ENCODE peak calls at places on chromosomes 12 and 14, in seven cellular contexts. P is foreskin keratinocyte, K is adrenal gland, O is hepatocyte, D is fibroblast of villous mesenchyme, U is fibroblast of pulmonary artery, A is AG04450. N is an unnamed sample.

GRCh38 chr12:115096673-115097349 is 412.8 kb upstream of the TBX3 start:
- DNase-seq in P (no peak), U (peak), A (peak), D (peak), O (peak), K (peak), N (peak)

GRCh38 chr12:126907900-126908764 is 1358.8 kb upstream of the TMEM132C start:
- DNase-seq in O (no peak), U (no peak), A (no peak), K (no peak), D (no peak), P (no peak), N (no peak)

GRCh38 chr12:50517456-50518048 is 12.8 kb downstream of the DIP2B start:
- DNase-seq in P (no peak), A (peak), D (peak), U (peak), O (no peak), K (no peak), N (peak)

GRCh38 chr12:1668833-1669543 is 21.9 kb upstream of the ADIPOR2 start:
- DNase-seq in D (peak), P (no peak), U (no peak), O (no peak), K (no peak), A (no peak), N (no peak)

GRCh38 chr12:98227162-98227561 is 288.2 kb upstream of the TMPO start:
- DNase-seq in P (peak), U (peak), O (no peak), D (peak), A (no peak), K (no peak), N (no peak)

GRCh38 chr12:82688035-82688501 is 1.4 kb downstream of the TMTC2 start:
- DNase-seq in U (peak), A (no peak), D (peak), P (peak), K (no peak), O (peak), N (peak)

GRCh38 chr14:37202265-37202664 is 4.5 kb downstream of the MIPOL1 start:
- DNase-seq in D (no peak), P (peak), K (no peak), U (peak), O (no peak), A (no peak), N (peak)

GRCh38 chr12:47547077-47547476 is 158.8 kb downstream of the RPAP3 start:
- DNase-seq in O (no peak), D (peak), A (peak), K (no peak), U (peak), P (peak), N (peak)

GRCh38 chr14:84826349-84826748 is 703.6 kb upstream of the FLRT2 start:
- DNase-seq in O (no peak), A (no peak), D (no peak), K (no peak), U (no peak), P (peak), N (no peak)

GRCh38 chr12:2384533-2385328 is 331.9 kb downstream of the CACNA1C start:
- DNase-seq in A (peak), O (peak), U (peak), D (peak), K (no peak), P (no peak), N (peak)

GRCh38 chr14:61456720-61457119 is 135.3 kb downstream of the PRKCH start:
- DNase-seq in O (peak), D (peak), K (peak), P (no peak), A (no peak), U (peak), N (peak)

GRCh38 chr12:49631336-49631907 is 8.1 kb downstream of the PRPF40B start:
- DNase-seq in D (no peak), O (no peak), K (no peak), P (no peak), A (no peak), U (no peak), N (no peak)

GRCh38 chr12:10242539-10242938 is 29.9 kb downstream of the GABARAPL1 start:
- DNase-seq in D (no peak), U (no peak), P (no peak), K (no peak), O (no peak), A (no peak), N (no peak)

GRCh38 chr12:2198088-2198501 is 145.3 kb downstream of the CACNA1C start:
- DNase-seq in K (no peak), A (no peak), D (peak), P (peak), U (peak), O (peak), N (peak)

GRCh38 chr12:132602578-132603239 is 7.7 kb downstream of the LRCOL1 start:
- DNase-seq in U (no peak), D (peak), K (no peak), A (no peak), O (no peak), P (no peak), N (no peak)

GRCh38 chr14:65462411-65462810 is 49.9 kb downstream of the FUT8 start:
- DNase-seq in D (no peak), O (no peak), U (peak), K (no peak), P (peak), A (peak), N (peak)

GRCh38 chr14:22721213-22721612 is 45.3 kb upstream of the OXA1L start:
- DNase-seq in P (peak), A (no peak), U (no peak), O (no peak), D (no peak), K (no peak), N (no peak)

GRCh38 chr12:108573310-108573709 is 10.9 kb downstream of the ISCU start:
- DNase-seq in D (peak), U (no peak), A (no peak), O (no peak), K (no peak), P (no peak), N (no peak)

GRCh38 chr12:90253142-90253541 is 544.5 kb upstream of the ATP2B1 start:
- DNase-seq in D (no peak), O (no peak), A (no peak), P (no peak), K (no peak), U (no peak), N (no peak)

GRCh38 chr12:90250766-90251165 is 542.1 kb upstream of the ATP2B1 start:
- DNase-seq in U (peak), K (no peak), A (no peak), D (no peak), O (no peak), P (no peak), N (no peak)

GRCh38 chr12:90250041-90250440 is 541.4 kb upstream of the ATP2B1 start:
- DNase-seq in D (no peak), U (no peak), P (peak), O (no peak), K (no peak), A (no peak), N (no peak)

GRCh38 chr12:90257927-90258624 is 549.4 kb upstream of the ATP2B1 start:
- DNase-seq in P (no peak), O (no peak), K (no peak), D (no peak), U (no peak), A (no peak), N (no peak)

DNA sequence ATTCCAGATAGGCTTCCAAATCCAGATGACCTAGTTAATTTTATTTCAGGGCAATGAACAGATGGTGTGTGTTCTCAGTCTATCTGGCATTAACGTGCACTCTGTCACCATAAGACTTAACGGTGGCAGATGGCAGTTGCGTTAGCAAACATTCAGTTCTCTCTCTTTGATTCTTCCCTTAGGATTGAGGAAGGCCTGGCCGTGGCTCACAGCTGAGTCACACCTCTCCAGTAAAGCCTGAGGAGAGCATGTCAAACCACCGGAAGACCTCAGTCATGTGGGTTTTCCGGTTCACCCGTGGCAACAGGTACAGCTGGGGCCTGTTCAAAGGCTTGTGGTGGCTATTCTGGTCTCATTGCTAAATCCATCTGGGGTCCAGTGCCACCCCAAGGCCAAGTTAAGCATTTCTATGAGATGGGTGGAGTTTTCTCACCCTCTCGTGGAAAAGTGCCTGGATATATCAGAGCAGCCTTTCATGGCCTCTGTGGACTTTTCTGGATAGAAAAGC is 545.1 kb upstream of the ATP2B1 start:
- DNase-seq in A (peak), K (peak), U (peak), P (peak), D (peak), O (peak), N (peak)
- TF ChIP-seq CTCF in A (peak), K (no peak), U (peak), P (peak), D (peak), O (peak), N (peak)

GRCh38 chr14:77849711-77850110 is 49.8 kb downstream of the ADCK1 start:
- DNase-seq in K (no peak), A (no peak), O (no peak), D (no peak), U (no peak), P (peak), N (no peak)
- TF ChIP-seq CTCF in K (no peak), A (no peak), O (no peak), D (no peak), U (no peak), P (no peak), N (no peak)

GRCh38 chr14:54691525-54692260 is 124.8 kb downstream of the SAMD4A start:
- DNase-seq in P (peak), U (peak), K (peak), D (peak), A (no peak), O (peak), N (peak)
- TF ChIP-seq CTCF in P (peak), U (peak), K (peak), D (peak), A (peak), O (peak), N (peak)

DNA sequence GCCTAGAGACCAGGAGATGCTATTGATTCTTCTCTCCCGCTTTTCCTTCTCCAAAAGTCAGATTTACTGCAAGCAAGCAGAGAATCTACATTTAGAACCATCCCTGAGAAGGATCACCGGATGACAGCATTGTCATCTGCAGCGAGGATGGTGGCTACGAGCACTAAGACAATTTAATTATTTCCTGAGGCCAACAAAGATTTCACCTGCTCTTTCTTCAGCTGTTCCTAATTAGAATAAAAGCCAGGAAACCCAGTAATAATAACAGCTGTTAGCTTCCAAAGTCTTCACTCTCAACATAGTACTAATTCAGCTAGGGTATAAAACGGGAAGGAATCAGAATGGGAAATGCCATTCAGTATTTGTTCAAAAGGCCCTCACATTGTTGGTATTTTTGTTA is 53.3 kb downstream of the TMTC1 start:
- DNase-seq in P (no peak), O (no peak), D (no peak), U (no peak), K (no peak), A (no peak), N (no peak)
- TF ChIP-seq CTCF in P (no peak), O (no peak), D (no peak), U (no peak), K (no peak), A (no peak), N (no peak)

GRCh38 chr14:55867726-55868125 is 250.5 kb upstream of the PELI2 start:
- DNase-seq in D (no peak), U (no peak), K (no peak), P (peak), O (no peak), A (no peak), N (no peak)

GRCh38 chr14:55869397-55870049 is 248.7 kb upstream of the PELI2 start:
- DNase-seq in D (no peak), P (peak), A (no peak), O (no peak), K (no peak), U (no peak), N (no peak)

DNA sequence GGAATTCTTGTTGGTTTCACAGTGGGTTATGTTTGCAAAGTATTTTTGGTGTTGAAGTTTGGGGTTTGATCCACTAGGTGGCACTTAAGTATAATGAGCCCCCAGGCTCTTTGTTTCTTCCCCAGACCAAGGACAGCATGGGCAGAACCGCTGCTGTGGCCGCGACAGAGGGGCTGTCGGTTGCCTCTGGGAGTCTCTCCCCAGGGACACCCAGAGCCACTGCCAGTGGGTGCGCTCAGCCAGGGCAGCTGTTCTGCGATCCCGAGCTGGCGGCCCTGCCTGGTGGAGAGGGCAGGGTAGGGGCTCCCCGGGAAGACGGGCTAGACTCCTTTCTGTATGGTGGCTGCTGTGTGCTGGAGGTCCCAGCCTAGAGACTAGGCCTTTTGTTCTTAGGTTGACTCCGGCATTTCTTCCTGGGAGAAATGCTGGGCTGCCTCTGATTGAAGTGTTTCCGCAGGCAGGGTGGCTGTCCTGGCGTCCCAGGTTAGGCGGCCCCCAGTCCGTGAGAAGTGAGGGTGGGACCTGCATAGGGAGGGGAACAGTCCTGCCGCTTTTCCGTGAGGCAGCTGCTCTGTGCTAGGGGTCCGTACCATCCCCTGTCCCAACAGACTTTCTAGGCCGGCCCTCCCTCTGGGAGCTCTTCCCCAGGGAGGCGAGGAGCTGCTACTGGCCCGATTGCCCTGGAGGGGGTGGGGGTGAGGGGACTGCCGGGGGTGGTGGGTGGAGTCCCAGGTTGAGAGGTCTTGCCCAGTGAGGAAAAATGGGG is 253.1 kb upstream of the PELI2 start:
- DNase-seq in D (no peak), O (no peak), K (no peak), P (no peak), U (no peak), A (no peak), N (no peak)
- TF ChIP-seq CTCF in D (peak), O (no peak), K (no peak), P (peak), U (no peak), A (peak), N (peak)

GRCh38 chr12:71684081-71684480 is 1.8 kb upstream of the TMEM19 start:
- DNase-seq in P (no peak), U (no peak), A (no peak), D (peak), K (no peak), O (no peak), N (no peak)

GRCh38 chr12:71685312-71685906 is 473 bp upstream of the TMEM19 start:
- DNase-seq in A (no peak), K (no peak), O (no peak), U (no peak), D (no peak), P (no peak), N (no peak)

GRCh38 chr12:71683633-71684032 is 2.2 kb upstream of the TMEM19 start:
- DNase-seq in A (no peak), U (no peak), K (no peak), O (no peak), P (no peak), D (no peak), N (no peak)

GRCh38 chr12:71686658-71687025 is 760 bp downstream of the TMEM19 start:
- DNase-seq in U (peak), P (no peak), D (peak), A (no peak), O (no peak), K (no peak), N (no peak)

DNA sequence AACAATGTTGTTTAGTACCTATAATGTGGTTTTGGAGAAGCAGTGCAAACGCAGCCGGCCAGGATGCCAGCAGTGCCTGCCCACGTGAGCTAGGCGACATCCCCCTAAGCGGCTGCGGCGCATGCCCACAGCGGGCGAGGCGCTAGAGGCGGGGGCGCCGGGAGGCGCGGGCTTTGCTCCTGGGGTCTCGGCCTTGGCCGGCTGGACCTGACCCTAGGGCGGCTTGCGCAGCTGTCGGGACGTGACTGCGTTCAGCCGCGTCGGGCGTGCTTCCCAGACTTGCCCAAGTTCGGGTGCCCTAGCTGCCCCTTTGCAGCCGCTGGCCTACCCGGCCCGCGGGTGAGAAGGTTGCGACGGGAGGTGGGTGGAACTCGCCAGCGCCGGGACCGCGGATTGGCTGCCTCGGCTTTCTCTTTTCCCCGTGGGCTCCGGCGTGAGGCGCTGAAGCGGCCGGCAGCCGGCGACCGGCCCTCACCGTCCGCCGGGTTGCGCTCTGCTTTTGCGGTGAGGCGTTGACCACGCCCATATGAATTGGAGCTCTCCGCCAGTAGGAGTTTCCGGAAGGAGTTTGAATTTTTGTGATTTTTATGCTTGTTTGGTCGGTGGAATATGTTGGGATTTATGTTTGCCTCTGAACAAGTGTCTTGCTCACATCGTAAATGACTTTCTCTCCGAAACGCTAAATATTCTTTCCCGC is at the start of gene TMEM19:
- DNase-seq in A (peak), O (peak), K (peak), D (peak), P (peak), U (peak), N (peak)
- TF ChIP-seq CTCF in A (peak), O (peak), K (no peak), D (peak), P (peak), U (peak), N (peak)

GRCh38 chr14:72549026-72549425 is 344.9 kb downstream of the DPF3 start:
- DNase-seq in U (no peak), K (no peak), D (no peak), A (no peak), P (peak), O (no peak), N (no peak)

GRCh38 chr14:72549848-72550247 is 344.1 kb downstream of the DPF3 start:
- DNase-seq in K (no peak), O (no peak), U (no peak), A (no peak), D (no peak), P (no peak), N (no peak)

GRCh38 chr14:72546359-72547035 is 347.4 kb downstream of the DPF3 start:
- DNase-seq in D (no peak), K (no peak), P (no peak), U (no peak), O (no peak), A (no peak), N (no peak)

GRCh38 chr14:72545411-72546311 is 348.2 kb downstream of the DPF3 start:
- DNase-seq in K (no peak), P (peak), O (no peak), U (no peak), D (peak), A (no peak), N (no peak)

DNA sequence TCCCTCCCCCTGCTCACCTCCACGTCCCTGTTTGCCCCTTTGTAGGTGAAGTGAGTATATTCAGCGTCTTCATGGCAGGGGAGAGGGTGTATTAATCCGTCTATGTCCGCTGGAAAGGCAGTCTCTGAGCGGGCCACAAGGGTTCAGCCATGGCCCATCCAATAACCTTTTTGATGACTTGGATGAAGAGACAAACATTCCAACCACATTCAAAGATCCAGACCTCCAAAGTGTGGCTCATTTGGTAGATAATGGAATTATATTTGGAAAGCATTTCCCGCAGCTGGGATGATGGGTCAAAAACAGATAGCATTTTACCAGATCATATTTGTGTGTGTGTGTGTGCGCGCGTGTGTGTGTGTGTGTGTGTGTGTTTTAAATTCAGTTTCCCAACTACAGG is 345.9 kb downstream of the DPF3 start:
- DNase-seq in D (peak), A (no peak), O (no peak), P (no peak), K (no peak), U (no peak), N (no peak)
- TF ChIP-seq CTCF in D (peak), A (no peak), O (no peak), P (peak), K (no peak), U (no peak), N (peak)

DNA sequence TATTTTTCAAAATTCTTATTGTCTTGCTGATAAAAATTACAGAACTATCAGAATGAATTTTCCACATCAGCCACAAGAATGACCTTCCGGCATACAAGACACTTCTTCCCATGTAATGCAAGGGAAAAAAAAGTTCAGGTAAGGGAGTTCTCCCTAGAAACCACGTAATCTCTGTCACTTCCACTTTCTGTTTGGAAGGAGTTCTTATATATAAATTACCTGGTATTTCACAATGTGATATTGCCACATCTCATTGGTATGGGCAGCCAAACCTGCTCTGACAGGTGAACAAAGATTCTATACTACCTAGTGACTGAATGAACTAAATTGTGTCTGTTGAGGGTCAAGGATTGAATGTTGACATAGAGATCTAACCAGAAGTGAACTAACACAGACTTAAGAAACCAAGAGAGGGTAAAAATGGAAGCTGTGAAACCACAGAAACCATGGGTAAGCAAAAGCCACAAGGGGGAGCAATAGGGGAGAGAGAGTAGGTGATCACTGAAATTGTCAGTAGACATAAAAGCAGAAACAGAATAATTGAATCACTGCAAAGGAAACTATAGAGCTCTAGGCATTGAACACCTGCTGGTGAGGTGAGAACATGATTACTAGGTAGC is 161.3 kb downstream of the RPL10L start:
- DNase-seq in A (no peak), U (no peak), D (no peak), O (peak), K (no peak), P (peak), N (no peak)
- TF ChIP-seq CTCF in A (no peak), U (no peak), D (no peak), O (peak), K (no peak), P (peak), N (no peak)

GRCh38 chr14:58826845-58827686 is 189.3 kb downstream of the DACT1 start:
- DNase-seq in D (no peak), O (no peak), A (no peak), P (no peak), U (no peak), K (no peak), N (no peak)
- TF ChIP-seq CTCF in D (peak), O (peak), A (peak), P (peak), U (peak), K (peak), N (peak)

N was measured in HFFc6.